ENCODE peak calls at places on chromosomes 5 and 9, in four cellular contexts. Z is hepatic stellate cell, O is islet precursor cell, K is AG04450. E is an unnamed sample.

GRCh38 chr5:168401880-168402279 is 84.4 kb upstream of the RARS1 start:
- DNase-seq in O (peak), Z (no peak), K (no peak), E (no peak)

GRCh38 chr9:14383296-14383695 is 69.4 kb upstream of the NFIB start:
- DNase-seq in K (no peak), Z (no peak), O (no peak), E (no peak)

GRCh38 chr9:128937310-128938165 is 9.9 kb downstream of the DOLK start:
- DNase-seq in O (no peak), K (no peak), Z (no peak), E (no peak)

GRCh38 chr9:92716557-92716956 is 46.6 kb upstream of the IPPK start:
- DNase-seq in K (no peak), Z (peak), O (peak), E (no peak)

GRCh38 chr5:42876375-42876844 is 64.7 kb upstream of the SELENOP start:
- DNase-seq in O (no peak), Z (no peak), K (no peak), E (no peak)

GRCh38 chr9:126496781-126497667 is 116.7 kb upstream of the LMX1B start:
- DNase-seq in O (no peak), K (no peak), Z (no peak), E (no peak)

GRCh38 chr9:96141666-96142065 is 160.3 kb downstream of the HSD17B3 start:
- DNase-seq in Z (no peak), K (no peak), O (no peak), E (no peak)

GRCh38 chr9:133658442-133659431 is 22.6 kb downstream of the DBH start:
- DNase-seq in Z (peak), O (peak), K (no peak), E (no peak)

GRCh38 chr5:74327339-74327685 is 313.2 kb downstream of the ENC1 start:
- DNase-seq in K (no peak), O (no peak), Z (no peak), E (no peak)

GRCh38 chr5:139884144-139884543 is 88.5 kb downstream of the PSD2 start:
- DNase-seq in O (no peak), K (no peak), Z (no peak), E (no peak)

GRCh38 chr9:79165006-79165405 is 406.8 kb upstream of the TLE4 start:
- DNase-seq in Z (no peak), K (peak), O (no peak), E (no peak)

GRCh38 chr9:98726735-98727134 is 18.0 kb upstream of the GABBR2 start:
- DNase-seq in O (no peak), K (peak), Z (peak), E (peak)

GRCh38 chr5:153005711-153006110 is 484.8 kb upstream of the GRIA1 start:
- DNase-seq in K (no peak), O (no peak), Z (no peak), E (no peak)

GRCh38 chr9:98765276-98765675 is 31.1 kb downstream of the ANKS6 start:
- DNase-seq in O (no peak), Z (no peak), K (no peak), E (no peak)

GRCh38 chr9:32581512-32582143 is 8.7 kb upstream of the NDUFB6 start:
- DNase-seq in K (peak), O (peak), Z (peak), E (no peak)

GRCh38 chr5:177496111-177497010 is 1.0 kb downstream of the PDLIM7 start:
- DNase-seq in O (peak), Z (peak), K (peak), E (no peak)

GRCh38 chr5:64939772-64940510 is 171.2 kb downstream of the CWC27 start:
- DNase-seq in K (no peak), Z (no peak), O (peak), E (no peak)

GRCh38 chr9:33082135-33082534 is 5.7 kb upstream of the SMU1 start:
- DNase-seq in Z (no peak), K (no peak), O (no peak), E (no peak)

GRCh38 chr5:115379622-115380344 is 83.3 kb upstream of the CCDC112 start:
- DNase-seq in Z (no peak), K (no peak), O (no peak), E (no peak)

GRCh38 chr5:89615839-89616518 is 733.0 kb upstream of the MEF2C start:
- DNase-seq in O (no peak), Z (no peak), K (no peak), E (no peak)

GRCh38 chr9:13295556-13295955 is 16.1 kb upstream of the MPDZ start:
- DNase-seq in K (no peak), O (no peak), Z (no peak), E (no peak)

GRCh38 chr5:74415695-74416102 is 224.8 kb downstream of the ENC1 start:
- DNase-seq in O (peak), Z (no peak), K (no peak), E (no peak)

GRCh38 chr5:36661446-36662220 is 55.2 kb downstream of the SLC1A3 start:
- DNase-seq in Z (no peak), K (no peak), O (peak), E (no peak)

GRCh38 chr5:67268233-67269011 is 71.8 kb upstream of the CD180 start:
- DNase-seq in O (peak), Z (peak), K (peak), E (peak)

GRCh38 chr9:93122721-93123221 is 11.3 kb downstream of the NINJ1 start:
- DNase-seq in O (peak), K (no peak), Z (no peak), E (no peak)

GRCh38 chr9:826500-827280 is 14.8 kb upstream of the DMRT1 start:
- DNase-seq in Z (no peak), O (no peak), K (no peak), E (no peak)

GRCh38 chr9:109113892-109114609 is 5.7 kb downstream of the TMEM245 start:
- DNase-seq in O (no peak), Z (no peak), K (no peak), E (no peak)

GRCh38 chr5:158276692-158277091 is 417.7 kb upstream of the CLINT1 start:
- DNase-seq in O (no peak), K (no peak), Z (no peak), E (no peak)

GRCh38 chr9:84481819-84482218 is 141.3 kb upstream of the SLC28A3 start:
- DNase-seq in K (no peak), Z (no peak), O (no peak), E (no peak)

GRCh38 chr9:135299239-135299590 is 180.4 kb upstream of the PPP1R26 start:
- DNase-seq in K (no peak), Z (no peak), O (peak), E (no peak)

GRCh38 chr9:129270205-129270604 is 92.1 kb upstream of the IER5L start:
- DNase-seq in Z (no peak), K (no peak), O (no peak), E (no peak)

GRCh38 chr9:95018099-95018927 is 291.8 kb downstream of the AOPEP start:
- DNase-seq in Z (peak), K (peak), O (peak), E (peak)

GRCh38 chr5:120538644-120539043 is 74.5 kb downstream of the PRR16 start:
- DNase-seq in O (no peak), Z (no peak), K (no peak), E (no peak)

GRCh38 chr9:95505072-95505471 is 11.7 kb downstream of the PTCH1 start:
- DNase-seq in K (no peak), O (no peak), Z (no peak), E (no peak)

GRCh38 chr5:174583071-174583470 is 141.3 kb upstream of the MSX2 start:
- DNase-seq in O (no peak), K (no peak), Z (no peak), E (no peak)

GRCh38 chr5:105503950-105504349 is 1941.4 kb upstream of the NUDT12 start:
- DNase-seq in K (no peak), O (no peak), Z (peak), E (no peak)

GRCh38 chr9:123599781-123600180 is 243.8 kb downstream of the CRB2 start:
- DNase-seq in K (no peak), Z (no peak), O (no peak), E (no peak)

GRCh38 chr9:128078504-128079434 is 10.7 kb downstream of the SLC25A25 start:
- DNase-seq in O (peak), K (no peak), Z (no peak), E (no peak)

E was measured in non-pigmented ciliary epithelial cell.